ENCODE peak calls at places on chromosomes 13 and 19, in five cellular contexts. S is GM03348, A is stomach, Q is EL, C is Calu3. J is an unnamed sample.
A peak's percentile ranks its signal among the peaks of the same experiment; 100 is the strongest.

GRCh38 chr19:10552596-10553053 is 8.9 kb downstream of the ATG4D start:
- DNase-seq in S (peak; percentile 41), A (no peak), Q (no peak), C (no peak), J (peak; percentile 5)

GRCh38 chr13:39803851-39804250 is 148.4 kb downstream of the COG6 start:
- DNase-seq in S (no peak), A (no peak), Q (no peak), C (no peak), J (no peak)

GRCh38 chr19:58563034-58563573 is 4.7 kb upstream of the UBE2M start:
- DNase-seq in S (peak; percentile 37), A (peak; percentile 37), Q (no peak), C (no peak), J (no peak)

GRCh38 chr19:58492265-58492664 is 16.1 kb downstream of the ZNF446 start:
- DNase-seq in S (no peak), A (no peak), Q (no peak), C (no peak), J (no peak)

GRCh38 chr13:112622375-112622774 is 34.4 kb upstream of the TUBGCP3 start:
- DNase-seq in S (no peak), A (no peak), Q (no peak), C (no peak), J (no peak)

GRCh38 chr19:29191005-29191404 is 21.9 kb downstream of the UQCRFS1 start:
- DNase-seq in S (no peak), A (no peak), Q (no peak), C (no peak), J (peak; percentile 21)

GRCh38 chr13:111371211-111371610 is 50.8 kb downstream of the TEX29 start:
- DNase-seq in S (peak; percentile 4), A (no peak), Q (no peak), C (no peak), J (no peak)

GRCh38 chr19:986083-986482 is 1.9 kb downstream of the WDR18 start:
- DNase-seq in S (no peak), A (no peak), Q (no peak), C (no peak), J (no peak)

GRCh38 chr13:61110804-61111203 is 304.8 kb downstream of the PCDH20 start:
- DNase-seq in S (no peak), A (no peak), Q (no peak), C (no peak), J (no peak)

GRCh38 chr19:46759817-46760333 is 13.6 kb upstream of the STRN4 start:
- DNase-seq in S (peak; percentile 92), A (no peak), Q (peak; percentile 58), C (no peak), J (no peak)

GRCh38 chr13:74966814-74967213 is 515.2 kb downstream of the TBC1D4 start:
- DNase-seq in S (no peak), A (no peak), Q (peak; percentile 7), C (no peak), J (peak; percentile 9)

GRCh38 chr13:97588993-97589392 is 155.0 kb downstream of the RAP2A start:
- DNase-seq in S (no peak), A (no peak), Q (no peak), C (no peak), J (no peak)

GRCh38 chr13:18948664-18949488 is 232.7 kb downstream of the TUBA3C start:
- DNase-seq in S (no peak), A (no peak), Q (no peak), C (no peak), J (no peak)

GRCh38 chr13:101916108-101916757 is 463.8 kb downstream of the ITGBL1 start:
- DNase-seq in S (peak; percentile 24), A (no peak), Q (no peak), C (no peak), J (peak; percentile 56)

GRCh38 chr13:107370036-107370785 is 802.3 kb upstream of the ARGLU1 start:
- DNase-seq in S (no peak), A (no peak), Q (no peak), C (no peak), J (no peak)

GRCh38 chr13:92743992-92744391 is 482.6 kb upstream of the GPC6 start:
- DNase-seq in S (no peak), A (no peak), Q (no peak), C (no peak), J (no peak)